ENCODE peak calls at places on chromosomes 6 and 20, in ten cellular contexts. C is astrocyte of the spinal cord; N is neural crest cell; F is activated naive CD8-positive, alpha-beta T cell treated with anti-CD3 and anti-CD28 coated beads, Interleukin-2, amount 50 U/mL, for 16 hours; W is A549; Q is tibial artery; I is T-helper 9 cell; V is NCI-H774; T is erythroblast; X is central memory CD4-positive, alpha-beta T cell. D is an unnamed sample.

GRCh38 chr6:106223300-106223930 is 102.1 kb downstream of the ATG5 start:
- DNase-seq in W (peak; percentile 76), Q (no peak), T (peak; percentile 88), C (peak; percentile 85), N (peak; percentile 45), X (peak; percentile 62), F (peak; percentile 46), I (peak; percentile 58), V (peak; percentile 65), D (peak; percentile 85)

GRCh38 chr20:24587384-24588046 is 118.1 kb downstream of the SYNDIG1 start:
- DNase-seq in T (no peak), Q (no peak), W (no peak), N (no peak), C (no peak), X (no peak), I (no peak), F (no peak), V (no peak), D (no peak)

GRCh38 chr6:144151010-144151727 is 852 bp downstream of the STX11 start:
- DNase-seq in V (no peak), F (peak; percentile 39), C (peak; percentile 14), X (peak; percentile 59), I (peak; percentile 17), T (peak; percentile 45), Q (no peak), N (no peak), W (peak; percentile 3), D (peak; percentile 5)

GRCh38 chr6:32952817-32953739 is at the start of gene HLA-DMA:
- DNase-seq in Q (peak; percentile 96), X (peak; percentile 81), F (no peak), V (peak; percentile 62), N (peak; percentile 42), C (peak; percentile 93), T (peak; percentile 83), I (peak; percentile 61), W (peak; percentile 93), D (peak; percentile 95)

GRCh38 chr6:129498556-129498940 is 211.4 kb downstream of the ARHGAP18 start:
- DNase-seq in C (no peak), T (no peak), I (no peak), V (no peak), X (no peak), W (no peak), F (no peak), Q (no peak), N (no peak), D (no peak)

GRCh38 chr6:157227202-157228166 is 95.8 kb downstream of the TMEM242 start:
- DNase-seq in C (no peak), N (no peak), I (no peak), T (peak; percentile 17), F (no peak), V (no peak), Q (peak; percentile 62), X (peak; percentile 47), W (no peak), D (peak; percentile 27)

GRCh38 chr6:147869223-147869600 is 360.7 kb downstream of the SAMD5 start:
- DNase-seq in Q (no peak), W (no peak), I (no peak), X (no peak), V (no peak), N (no peak), F (no peak), T (no peak), C (no peak), D (no peak)

GRCh38 chr6:487956-488355 is 96.4 kb downstream of the IRF4 start:
- DNase-seq in F (no peak), W (no peak), I (no peak), V (no peak), N (no peak), C (no peak), T (no peak), X (no peak), Q (no peak), D (no peak)

GRCh38 chr6:1461207-1461606 is 71.8 kb downstream of the FOXF2 start:
- DNase-seq in Q (no peak), C (peak; percentile 41), X (no peak), T (no peak), V (no peak), W (no peak), I (no peak), F (no peak), N (no peak), D (no peak)

GRCh38 chr6:2677080-2677593 is 73.6 kb downstream of the MYLK4 start:
- DNase-seq in I (no peak), X (no peak), V (no peak), N (no peak), Q (no peak), W (no peak), T (no peak), F (no peak), C (no peak), D (no peak)

GRCh38 chr6:150753404-150754184 is 111.9 kb upstream of the MTHFD1L start:
- DNase-seq in C (no peak), X (no peak), W (no peak), N (no peak), Q (no peak), I (no peak), V (no peak), F (no peak), T (no peak), D (no peak)

GRCh38 chr6:155093430-155093829 is 98.3 kb downstream of the TIAM2 start:
- DNase-seq in N (no peak), I (peak; percentile 5), W (no peak), X (peak; percentile 27), C (no peak), T (no peak), Q (no peak), V (no peak), F (no peak), D (peak; percentile 3)

GRCh38 chr20:32742322-32743236 is 688 bp downstream of the COMMD7 start:
- DNase-seq in N (no peak), C (no peak), Q (no peak), F (no peak), I (no peak), V (no peak), W (no peak), X (no peak), T (no peak), D (peak; percentile 35)

GRCh38 chr6:25439368-25439767 is 160.2 kb downstream of the CARMIL1 start:
- DNase-seq in Q (no peak), F (no peak), C (no peak), W (no peak), I (no peak), V (no peak), N (no peak), T (no peak), X (no peak), D (no peak)

GRCh38 chr6:125509477-125509876 is 207.7 kb upstream of the HDDC2 start:
- DNase-seq in I (no peak), V (no peak), C (no peak), T (no peak), W (no peak), N (no peak), X (no peak), Q (no peak), F (no peak), D (no peak)

GRCh38 chr20:41142914-41143313 is 5.6 kb downstream of the PLCG1 start:
- DNase-seq in Q (peak; percentile 48), I (peak; percentile 34), N (no peak), F (no peak), W (no peak), V (no peak), C (no peak), T (no peak), X (peak; percentile 62), D (peak; percentile 50)

GRCh38 chr6:27091661-27092315 is 155.7 kb upstream of the PRSS16 start:
- DNase-seq in C (peak; percentile 89), X (no peak), W (peak; percentile 88), N (peak; percentile 22), V (no peak), Q (no peak), T (peak; percentile 74), I (no peak), F (no peak), D (peak; percentile 8)

GRCh38 chr6:133817460-133818047 is 71.4 kb upstream of the TCF21 start:
- DNase-seq in W (no peak), F (no peak), I (peak; percentile 25), X (peak; percentile 2), N (peak; percentile 41), T (peak; percentile 60), Q (no peak), C (no peak), V (no peak), D (peak; percentile 50)

GRCh38 chr20:3452690-3453089 is 18.1 kb upstream of the ATRN start:
- DNase-seq in W (no peak), X (no peak), N (no peak), I (no peak), V (no peak), T (no peak), C (no peak), Q (no peak), F (no peak), D (no peak)

GRCh38 chr20:48094196-48094749 is 309.0 kb upstream of the SULF2 start:
- DNase-seq in N (no peak), T (no peak), X (no peak), F (no peak), Q (no peak), V (no peak), I (no peak), W (no peak), C (no peak), D (no peak)

GRCh38 chr6:79782775-79783174 is 151.6 kb downstream of the SH3BGRL2 start:
- DNase-seq in X (no peak), N (no peak), I (no peak), W (no peak), V (no peak), C (no peak), T (no peak), F (no peak), Q (no peak), D (no peak)

GRCh38 chr20:14336667-14337066 is 745 bp downstream of the FLRT3 start:
- DNase-seq in X (no peak), N (no peak), W (peak; percentile 68), I (no peak), V (no peak), C (no peak), F (no peak), T (no peak), Q (no peak), D (no peak)

GRCh38 chr20:32988008-32988407 is 16.2 kb downstream of the SUN5 start:
- DNase-seq in Q (no peak), C (no peak), X (no peak), W (no peak), V (no peak), N (no peak), I (no peak), F (no peak), T (no peak), D (no peak)

GRCh38 chr6:46583081-46583480 is 69.5 kb downstream of the CYP39A1 start:
- DNase-seq in N (no peak), F (no peak), T (no peak), V (no peak), I (no peak), C (no peak), Q (no peak), W (peak; percentile 1), X (no peak), D (no peak)

GRCh38 chr20:51695574-51696303 is 72.5 kb downstream of the ATP9A start:
- DNase-seq in I (no peak), N (no peak), W (peak; percentile 46), X (no peak), F (no peak), T (no peak), C (peak; percentile 74), Q (no peak), V (no peak), D (no peak)

GRCh38 chr6:169106176-169106575 is 147.5 kb downstream of the THBS2 start:
- DNase-seq in X (no peak), T (no peak), C (no peak), I (no peak), W (no peak), Q (no peak), N (no peak), F (no peak), V (no peak), D (no peak)

GRCh38 chr6:75278474-75279077 is 6.0 kb downstream of the TMEM30A start:
- DNase-seq in T (peak; percentile 18), C (no peak), N (no peak), Q (no peak), F (no peak), I (no peak), W (no peak), V (no peak), X (no peak), D (no peak)

D was measured in OCI-LY7.